ENCODE peak calls at places on chromosomes 3 and 15, in ten cellular contexts. K, G, A, D, M, N, F, P, T and R are unnamed samples.

GRCh38 chr3:123841476-123842238 is 42.5 kb downstream of the MYLK start:
- DNase-seq in K (peak; percentile 32), G (no peak), A (no peak), D (peak; percentile 45), M (no peak), N (peak; percentile 30), F (peak; percentile 83), P (peak; percentile 6), T (no peak), R (peak; percentile 42)

GRCh38 chr3:21747376-21747775 is 3.6 kb downstream of the ZNF385D start:
- DNase-seq in K (no peak), G (no peak), A (no peak), D (peak; percentile 71), M (no peak), N (no peak), F (peak; percentile 43), P (no peak), T (no peak), R (no peak)

GRCh38 chr3:50807266-50807665 is 132.5 kb downstream of the DOCK3 start:
- DNase-seq in K (no peak), G (no peak), A (no peak), D (no peak), M (no peak), N (no peak), F (no peak), P (peak; percentile 71), T (no peak), R (no peak)

GRCh38 chr3:65548848-65549625 is 489.7 kb downstream of the MAGI1 start:
- DNase-seq in K (no peak), G (no peak), A (no peak), D (no peak), M (no peak), N (no peak), F (no peak), P (peak; percentile 50), T (no peak), R (no peak)

GRCh38 chr15:88841201-88841600 is 38.0 kb downstream of the ACAN start:
- DNase-seq in K (no peak), G (no peak), A (no peak), D (no peak), M (no peak), N (no peak), F (no peak), P (no peak), T (no peak), R (no peak)

GRCh38 chr3:196941846-196942225 is 492 bp downstream of the NCBP2 start:
- DNase-seq in K (peak; percentile 80), G (peak; percentile 33), A (no peak), D (peak; percentile 24), M (peak; percentile 60), N (peak; percentile 37), F (peak; percentile 39), P (no peak), T (peak; percentile 60), R (peak; percentile 62)

GRCh38 chr15:45456212-45457106 is 66.1 kb downstream of the SLC30A4 start:
- DNase-seq in K (peak; percentile 96), G (no peak), A (no peak), D (peak; percentile 99), M (no peak), N (peak; percentile 92), F (peak; percentile 100), P (peak; percentile 84), T (peak; percentile 73), R (peak; percentile 100)

GRCh38 chr3:151044706-151045105 is 40.8 kb upstream of the MED12L start:
- DNase-seq in K (no peak), G (no peak), A (no peak), D (no peak), M (no peak), N (no peak), F (peak; percentile 12), P (no peak), T (no peak), R (peak; percentile 26)

GRCh38 chr3:128559486-128560225 is 66.7 kb upstream of the GATA2 start:
- DNase-seq in K (no peak), G (no peak), A (no peak), D (no peak), M (no peak), N (no peak), F (no peak), P (peak; percentile 51), T (peak; percentile 40), R (peak; percentile 37)